ENCODE peak calls at places on chromosomes 13 and 19, in five cellular contexts. Y is stimulated activated CD4-positive, alpha-beta T cell treated with anti-CD3 and anti-CD28 coated beads, Interleukin-4, amount 100 ng/mL, for 48 hours; T is neural crest cell; C is bronchial epithelial cell; V is NCI-H1694 treated with DMSO at 0.1 percent for 48 hours. I is an unnamed sample.

GRCh38 chr19:48777720-48778119 is 22.4 kb downstream of the FGF21 start:
- DNase-seq in V (no peak), C (no peak), Y (no peak), T (no peak), I (no peak)

GRCh38 chr19:42323852-42324654 is 1.4 kb upstream of the MEGF8 start:
- DNase-seq in V (no peak), C (no peak), Y (no peak), T (no peak), I (peak)

GRCh38 chr19:47756953-47757608 is 11.7 kb downstream of the NOP53 start:
- DNase-seq in T (no peak), C (no peak), Y (no peak), V (no peak), I (no peak)

GRCh38 chr13:46983881-46984280 is 87.0 kb upstream of the HTR2A start:
- DNase-seq in C (peak), T (no peak), Y (no peak), V (no peak), I (no peak)

GRCh38 chr13:75312884-75313520 is 169.0 kb downstream of the TBC1D4 start:
- DNase-seq in V (no peak), T (no peak), Y (peak), C (no peak), I (no peak)

GRCh38 chr19:48616491-48617056 is 1.7 kb upstream of the FAM83E start:
- DNase-seq in T (no peak), Y (no peak), V (no peak), C (no peak), I (no peak)

GRCh38 chr19:13099073-13099999 is 3.3 kb downstream of the LYL1 start:
- DNase-seq in C (peak), Y (peak), V (no peak), T (no peak), I (peak)

GRCh38 chr19:48608798-48609263 is 2.3 kb downstream of the SPACA4 start:
- DNase-seq in V (peak), C (peak), T (no peak), Y (no peak), I (peak)

GRCh38 chr19:17996826-17997316 is 11.1 kb upstream of the ARRDC2 start:
- DNase-seq in C (peak), Y (peak), T (peak), V (peak), I (peak)

GRCh38 chr13:42041684-42042035 is 6.8 kb upstream of the DGKH start:
- DNase-seq in C (peak), T (peak), V (no peak), Y (no peak), I (peak)

GRCh38 chr19:29843180-29844051 is 31.6 kb downstream of the CCNE1 start:
- DNase-seq in V (no peak), Y (no peak), C (no peak), T (no peak), I (peak)

GRCh38 chr13:24110011-24110410 is 50.5 kb upstream of the SPATA13 start:
- DNase-seq in Y (no peak), V (no peak), C (no peak), T (no peak), I (no peak)

GRCh38 chr13:71605744-71606143 is 261.3 kb downstream of the DACH1 start:
- DNase-seq in C (no peak), Y (no peak), V (no peak), T (no peak), I (no peak)

GRCh38 chr19:46818812-46819211 is 30.4 kb upstream of the SLC1A5 start:
- DNase-seq in T (no peak), C (no peak), Y (no peak), V (no peak), I (no peak)

GRCh38 chr19:10260141-10260584 is 8.1 kb downstream of the MRPL4 start:
- DNase-seq in Y (peak), T (no peak), V (no peak), C (peak), I (no peak)

GRCh38 chr19:21322528-21322927 is 6.7 kb downstream of the ZNF708 start:
- DNase-seq in Y (no peak), T (no peak), V (no peak), C (no peak), I (no peak)

GRCh38 chr13:111152836-111153235 is 37.7 kb downstream of the ARHGEF7 start:
- DNase-seq in T (no peak), Y (no peak), V (no peak), C (peak), I (no peak)

GRCh38 chr19:35228177-35228930 is at the start of gene FAM187B:
- DNase-seq in V (no peak), T (no peak), C (no peak), Y (no peak), I (no peak)

GRCh38 chr13:42876810-42877550 is 95.6 kb downstream of the FAM216B start:
- DNase-seq in Y (no peak), C (peak), T (no peak), V (no peak), I (no peak)

I was measured in glutamatergic neuron.